ENCODE peak calls at places on chromosomes 1 and 21, in five cellular contexts. H is A549, L is Right ventricle myocardium superior, C is activated T-helper 1 cell treated with Interleukin-2 at 50 U/mL for 16 hours, R is Caco-2. E is an unnamed sample.

GRCh38 chr1:2339206-2340085 is 51.9 kb downstream of the MORN1 start:
- DNase-seq in L (no peak), C (no peak), R (no peak), H (no peak), E (no peak)

GRCh38 chr1:47232187-47232874 is at the start of gene TAL1:
- DNase-seq in R (no peak), H (no peak), L (no peak), C (no peak), E (no peak)

GRCh38 chr1:66243548-66244130 is 290.3 kb upstream of the SGIP1 start:
- DNase-seq in L (no peak), R (no peak), C (no peak), H (no peak), E (no peak)

GRCh38 chr1:15577691-15578090 is 7.2 kb downstream of the AGMAT start:
- DNase-seq in R (no peak), H (no peak), C (no peak), L (no peak), E (no peak)

GRCh38 chr21:37601915-37602314 is 235.3 kb downstream of the DYRK1A start:
- DNase-seq in H (no peak), L (no peak), C (no peak), R (no peak), E (no peak)

GRCh38 chr1:49163041-49163440 is 386.4 kb upstream of the BEND5 start:
- DNase-seq in H (no peak), C (no peak), L (no peak), R (no peak), E (no peak)

GRCh38 chr1:225907341-225907740 is 16.7 kb downstream of the PYCR2 start:
- DNase-seq in L (peak; percentile 17), C (no peak), H (no peak), R (no peak), E (no peak)

GRCh38 chr1:180939706-180940094 is 27.0 kb downstream of the KIAA1614 start:
- DNase-seq in C (no peak), H (no peak), R (no peak), L (no peak), E (no peak)

GRCh38 chr1:54238353-54239040 is 38.5 kb downstream of the MRPL37 start:
- DNase-seq in H (no peak), R (no peak), L (no peak), C (no peak), E (no peak)

GRCh38 chr1:21655748-21656147 is 13.4 kb downstream of the RAP1GAP start:
- DNase-seq in R (no peak), C (no peak), H (peak; percentile 62), L (no peak), E (peak; percentile 58)

GRCh38 chr1:75672528-75673393 is 51.7 kb upstream of the ACADM start:
- DNase-seq in R (peak; percentile 38), L (no peak), H (no peak), C (no peak), E (peak; percentile 46)

GRCh38 chr21:36513430-36513829 is 33.5 kb upstream of the CLDN14 start:
- DNase-seq in C (no peak), L (no peak), R (no peak), H (no peak), E (no peak)

GRCh38 chr1:200762089-200762488 is 23.4 kb downstream of the CAMSAP2 start:
- DNase-seq in C (no peak), L (no peak), R (no peak), H (no peak), E (no peak)

GRCh38 chr1:21672478-21673276 is 3.5 kb upstream of the RAP1GAP start:
- DNase-seq in C (no peak), H (no peak), L (no peak), R (no peak), E (no peak)

GRCh38 chr1:172177849-172178248 is 242.6 kb upstream of the C1orf105 start:
- DNase-seq in L (no peak), C (no peak), H (no peak), R (no peak), E (no peak)

GRCh38 chr1:5996641-5997270 is 4.5 kb upstream of the NPHP4 start:
- DNase-seq in R (peak; percentile 7), H (no peak), L (peak; percentile 3), C (no peak), E (no peak)

GRCh38 chr1:70134148-70134547 is 71.2 kb downstream of the LRRC40 start:
- DNase-seq in R (no peak), L (no peak), H (no peak), C (no peak), E (no peak)

GRCh38 chr21:40837456-40837855 is 9.5 kb downstream of the DSCAM start:
- DNase-seq in R (no peak), C (no peak), L (no peak), H (no peak), E (no peak)

GRCh38 chr1:75522389-75522788 is 88.5 kb downstream of the SLC44A5 start:
- DNase-seq in L (no peak), H (no peak), C (no peak), R (no peak), E (no peak)

GRCh38 chr1:15489052-15489736 is 13.3 kb downstream of the CELA2B start:
- DNase-seq in R (no peak), L (no peak), C (no peak), H (no peak), E (no peak)

GRCh38 chr1:70205076-70205436 is 323 bp downstream of the LRRC40 start:
- DNase-seq in C (no peak), R (no peak), H (no peak), L (no peak), E (no peak)

GRCh38 chr1:59556802-59557548 is 257.8 kb upstream of the HOOK1 start:
- DNase-seq in H (no peak), C (no peak), L (no peak), R (peak; percentile 19), E (no peak)

GRCh38 chr21:44437371-44437695 is 18.0 kb upstream of the LRRC3 start:
- DNase-seq in C (no peak), L (no peak), R (peak; percentile 18), H (no peak), E (no peak)

E was measured in PC-9.